ENCODE peak calls at places on chromosome 2, in seven cellular contexts. U is LoVo; Y is neural crest cell; D is epithelial cell of esophagus; H is HepG2; G is RWPE1; P is stimulated activated CD4-positive, alpha-beta T cell treated with anti-CD3 and anti-CD28 coated beads, Interleukin-2, amount 100 ng/mL, for 48 hours. Z is an unnamed sample.

GRCh38 chr2:9091819-9092218 is 88.3 kb upstream of the MBOAT2 start:
- DNase-seq in G (peak; percentile 38), H (no peak), P (no peak), Y (no peak), U (no peak), D (peak; percentile 30), Z (no peak)

GRCh38 chr2:85179541-85179940 is 46.3 kb downstream of the TCF7L1 start:
- DNase-seq in Y (no peak), P (no peak), H (no peak), D (no peak), U (no peak), G (no peak), Z (no peak)

GRCh38 chr2:43032248-43032893 is 194.0 kb downstream of the ZFP36L2 start:
- DNase-seq in H (no peak), U (peak; percentile 91), G (no peak), D (no peak), P (no peak), Y (no peak), Z (no peak)

GRCh38 chr2:85308951-85309555 is 18.7 kb downstream of the TGOLN2 start:
- DNase-seq in U (no peak), D (no peak), Y (no peak), H (peak; percentile 46), P (no peak), G (no peak), Z (no peak)

GRCh38 chr2:174259981-174260380 is 11.6 kb upstream of the OLA1 start:
- DNase-seq in U (peak; percentile 33), H (no peak), Y (no peak), G (peak; percentile 12), P (no peak), D (peak; percentile 76), Z (no peak)

GRCh38 chr2:36329746-36330145 is 25.8 kb upstream of the CRIM1 start:
- DNase-seq in P (no peak), U (no peak), D (peak; percentile 51), Y (no peak), G (peak; percentile 12), H (peak; percentile 60), Z (no peak)

GRCh38 chr2:23160006-23160405 is 225.0 kb upstream of the KLHL29 start:
- DNase-seq in U (no peak), D (no peak), Y (no peak), G (no peak), H (no peak), P (no peak), Z (no peak)

GRCh38 chr2:54122939-54123338 is 7.5 kb downstream of the ACYP2 start:
- DNase-seq in H (peak; percentile 79), Y (no peak), D (peak; percentile 85), G (peak; percentile 64), P (no peak), U (peak; percentile 31), Z (no peak)

GRCh38 chr2:71455741-71456569 is 2.6 kb downstream of the DYSF start:
- DNase-seq in U (no peak), H (peak; percentile 65), P (no peak), G (no peak), D (no peak), Y (no peak), Z (no peak)

GRCh38 chr2:154484338-154485099 is 214.0 kb upstream of the KCNJ3 start:
- DNase-seq in H (no peak), D (peak; percentile 37), Y (no peak), G (no peak), P (no peak), U (no peak), Z (no peak)

GRCh38 chr2:99159594-99159993 is 4.8 kb downstream of the LIPT1 start:
- DNase-seq in G (no peak), P (no peak), U (no peak), D (peak; percentile 68), H (no peak), Y (no peak), Z (no peak)

GRCh38 chr2:42172566-42172965 is 3.4 kb downstream of the EML4 start:
- DNase-seq in G (no peak), H (no peak), P (no peak), D (no peak), U (no peak), Y (no peak), Z (no peak)

GRCh38 chr2:53636616-53637015 is 131.0 kb upstream of the CHAC2 start:
- DNase-seq in P (no peak), Y (no peak), G (no peak), U (no peak), H (no peak), D (no peak), Z (no peak)

GRCh38 chr2:176827269-176827668 is 385.3 kb upstream of the HNRNPA3 start:
- DNase-seq in H (no peak), U (no peak), G (no peak), D (no peak), Y (no peak), P (peak; percentile 32), Z (no peak)

GRCh38 chr2:46990231-46990588 is 74.6 kb upstream of the MCFD2 start:
- DNase-seq in G (no peak), U (no peak), H (no peak), Y (no peak), D (no peak), P (no peak), Z (no peak)

GRCh38 chr2:43057742-43058706 is 168.4 kb downstream of the ZFP36L2 start:
- DNase-seq in P (no peak), U (no peak), D (no peak), G (no peak), Y (no peak), H (no peak), Z (no peak)

GRCh38 chr2:69200107-69200520 is 186.9 kb downstream of the GFPT1 start:
- DNase-seq in H (peak; percentile 81), P (no peak), D (no peak), U (no peak), Y (no peak), G (no peak), Z (no peak)

GRCh38 chr2:231172020-231172419 is 26.4 kb upstream of the ARMC9 start:
- DNase-seq in U (no peak), G (no peak), P (no peak), H (no peak), D (no peak), Y (no peak), Z (no peak)

GRCh38 chr2:7467782-7468447 is 550.7 kb downstream of the RNF144A start:
- DNase-seq in Y (no peak), D (no peak), P (no peak), H (no peak), G (no peak), U (no peak), Z (no peak)

GRCh38 chr2:20282916-20283592 is 58.1 kb upstream of the SDC1 start:
- DNase-seq in H (no peak), P (no peak), D (no peak), G (no peak), Y (no peak), U (no peak), Z (no peak)

GRCh38 chr2:98037666-98038339 is 42.1 kb upstream of the TMEM131 start:
- DNase-seq in Y (no peak), U (no peak), P (no peak), D (no peak), G (no peak), H (no peak), Z (no peak)

GRCh38 chr2:200306969-200307811 is 697 bp downstream of the SPATS2L start:
- DNase-seq in Y (peak; percentile 35), D (peak; percentile 52), U (peak; percentile 51), H (no peak), G (peak; percentile 23), P (peak; percentile 11), Z (peak; percentile 26)

GRCh38 chr2:105489168-105489878 is 90.5 kb upstream of the FHL2 start:
- DNase-seq in P (no peak), D (no peak), H (no peak), G (no peak), Y (no peak), U (peak; percentile 14), Z (no peak)

GRCh38 chr2:53829669-53830290 is 30.0 kb downstream of the GPR75 start:
- DNase-seq in P (no peak), Y (no peak), U (no peak), G (no peak), D (no peak), H (no peak), Z (no peak)

GRCh38 chr2:174561283-174562275 is 36.0 kb downstream of the WIPF1 start:
- DNase-seq in Y (no peak), P (no peak), U (no peak), D (no peak), H (no peak), G (no peak), Z (no peak)

GRCh38 chr2:97736608-97737330 is 23.4 kb downstream of the ZAP70 start:
- DNase-seq in Y (no peak), G (no peak), D (no peak), H (no peak), U (no peak), P (no peak), Z (no peak)

GRCh38 chr2:172283476-172283875 is 143.9 kb upstream of the ITGA6 start:
- DNase-seq in Y (no peak), G (no peak), P (no peak), U (no peak), H (no peak), D (no peak), Z (no peak)

GRCh38 chr2:188209218-188209617 is 82.5 kb upstream of the GULP1 start:
- DNase-seq in U (no peak), H (no peak), P (no peak), D (no peak), Y (no peak), G (no peak), Z (no peak)

GRCh38 chr2:6826081-6826913 is 39.4 kb downstream of the CMPK2 start:
- DNase-seq in G (peak; percentile 46), P (peak; percentile 61), Y (no peak), D (peak; percentile 39), H (peak; percentile 32), U (peak; percentile 59), Z (peak; percentile 69)

GRCh38 chr2:60104514-60105501 is 448.6 kb downstream of the BCL11A start:
- DNase-seq in Y (no peak), D (peak; percentile 43), P (no peak), H (no peak), U (no peak), G (no peak), Z (no peak)

GRCh38 chr2:121815216-121815615 is 59.8 kb downstream of the TSN start:
- DNase-seq in H (no peak), D (no peak), G (no peak), Y (no peak), U (no peak), P (no peak), Z (no peak)

GRCh38 chr2:42195559-42195958 is 26.4 kb downstream of the EML4 start:
- DNase-seq in H (peak; percentile 88), U (peak; percentile 85), G (peak; percentile 54), Y (no peak), P (no peak), D (peak; percentile 65), Z (no peak)

GRCh38 chr2:190763901-190764514 is 115.1 kb downstream of the NAB1 start:
- DNase-seq in U (no peak), G (no peak), D (peak; percentile 59), P (no peak), H (no peak), Y (no peak), Z (no peak)

GRCh38 chr2:240620149-240620731 is 5.0 kb upstream of the GPR35 start:
- DNase-seq in G (no peak), Y (no peak), D (no peak), H (no peak), P (no peak), U (no peak), Z (no peak)

GRCh38 chr2:26270363-26270762 is 25.6 kb downstream of the HADHB start:
- DNase-seq in D (no peak), P (no peak), Y (no peak), U (no peak), H (no peak), G (no peak), Z (no peak)

GRCh38 chr2:135257383-135258090 is 205.4 kb downstream of the RAB3GAP1 start:
- DNase-seq in D (peak; percentile 88), U (no peak), Y (no peak), G (peak; percentile 15), P (no peak), H (no peak), Z (no peak)